ENCODE peak calls at places on chromosomes 4 and X, in nine cellular contexts. Q is Panc1, W is brain microvascular endothelial cell, N is mesenchymal stem cell, L is HAP-1, I is AG04450, Z is trophoblast cell, F is MM.1S, M is lower leg skin. O is an unnamed sample.

GRCh38 chr4:83207497-83208105 is 77.0 kb downstream of the COQ2 start:
- DNase-seq in M (no peak), F (no peak), W (peak), N (peak), Q (no peak), I (peak), L (peak), Z (peak), O (no peak)

GRCh38 chr4:97496298-97496873 is 646.9 kb downstream of the STPG2 start:
- DNase-seq in L (no peak), N (no peak), W (no peak), I (no peak), Q (no peak), F (no peak), M (no peak), Z (peak), O (no peak)

GRCh38 chr4:40423735-40424134 is 88.6 kb downstream of the CHRNA9 start:
- DNase-seq in N (peak), I (no peak), W (no peak), Q (no peak), F (no peak), M (no peak), L (no peak), Z (no peak), O (no peak)

GRCh38 chr4:54496412-54496811 is 161.3 kb upstream of the KIT start:
- DNase-seq in F (no peak), Q (no peak), N (no peak), I (no peak), M (no peak), L (no peak), W (no peak), Z (no peak), O (no peak)

GRCh38 chr4:29423836-29424721 is 1296.1 kb upstream of the PCDH7 start:
- DNase-seq in L (no peak), M (no peak), I (peak), F (no peak), W (peak), Z (peak), Q (peak), N (peak), O (no peak)

GRCh38 chr4:90317785-90318184 is 190.6 kb downstream of the CCSER1 start:
- DNase-seq in W (peak), L (no peak), Q (peak), Z (no peak), M (no peak), F (no peak), N (peak), I (peak), O (no peak)

GRCh38 chr4:55617587-55618197 is 18.4 kb downstream of the NMU start:
- DNase-seq in F (no peak), I (no peak), Z (no peak), M (no peak), N (no peak), Q (no peak), W (no peak), L (no peak), O (no peak)

GRCh38 chrX:124018031-124018430 is 56.5 kb downstream of the STAG2 start:
- DNase-seq in I (no peak), W (no peak), L (no peak), Q (no peak), F (no peak), N (peak), M (no peak), Z (no peak), O (no peak)

GRCh38 chrX:39891781-39892180 is 206.0 kb downstream of the BCOR start:
- DNase-seq in M (no peak), F (peak), W (no peak), I (no peak), Z (no peak), N (no peak), Q (no peak), L (no peak), O (no peak)

GRCh38 chrX:41332408-41332987 is 1.5 kb upstream of the DDX3X start:
- DNase-seq in M (peak), L (peak), Q (no peak), W (peak), F (peak), N (no peak), Z (peak), I (no peak), O (no peak)

GRCh38 chr4:10096976-10097330 is 19.6 kb downstream of the WDR1 start:
- DNase-seq in Z (no peak), M (no peak), I (no peak), L (no peak), N (no peak), Q (no peak), W (no peak), F (peak), O (no peak)

GRCh38 chr4:43331226-43332078 is 438.9 kb downstream of the GRXCR1 start:
- DNase-seq in Q (no peak), W (peak), L (no peak), F (no peak), Z (no peak), M (no peak), I (no peak), N (peak), O (no peak)

GRCh38 chr4:15010038-15010585 is 7.8 kb downstream of the CPEB2 start:
- DNase-seq in F (no peak), L (no peak), Q (no peak), N (no peak), I (no peak), W (no peak), M (no peak), Z (no peak), O (no peak)

GRCh38 chrX:15336023-15336413 is 695 bp upstream of the PIGA start:
- DNase-seq in F (peak), W (peak), I (peak), N (peak), L (no peak), Z (peak), M (no peak), Q (no peak), O (peak)

GRCh38 chrX:153184787-153185186 is 5.7 kb downstream of the MAGEA1 start:
- DNase-seq in M (no peak), W (no peak), N (no peak), Q (no peak), Z (no peak), I (no peak), L (no peak), F (no peak), O (no peak)

GRCh38 chr4:39621582-39621981 is 17.1 kb downstream of the SMIM14 start:
- DNase-seq in M (no peak), I (no peak), Q (no peak), Z (peak), F (no peak), W (peak), L (no peak), N (peak), O (no peak)

GRCh38 chr4:113077611-113078010 is 28.2 kb downstream of the ANK2 start:
- DNase-seq in I (no peak), L (no peak), W (no peak), M (no peak), N (no peak), Z (no peak), Q (no peak), F (no peak), O (no peak)

GRCh38 chr4:141524116-141524515 is 112.3 kb upstream of the IL15 start:
- DNase-seq in Q (no peak), F (no peak), Z (no peak), L (no peak), M (no peak), N (peak), I (no peak), W (no peak), O (no peak)

GRCh38 chrX:109843963-109844751 is 111.1 kb upstream of the ACSL4 start:
- DNase-seq in M (no peak), F (no peak), N (peak), Q (no peak), L (no peak), W (no peak), I (no peak), Z (no peak), O (no peak)

GRCh38 chrX:23705235-23705634 is 37.8 kb downstream of the ACOT9 start:
- DNase-seq in W (no peak), F (no peak), L (no peak), Z (no peak), N (no peak), Q (no peak), M (no peak), I (no peak), O (no peak)

GRCh38 chr4:14719053-14719452 is 283.2 kb upstream of the CPEB2 start:
- DNase-seq in W (peak), Q (no peak), I (no peak), M (peak), Z (no peak), F (no peak), L (no peak), N (peak), O (no peak)

GRCh38 chr4:40887690-40888089 is 137.9 kb downstream of the NSUN7 start:
- DNase-seq in Z (peak), N (peak), F (no peak), L (no peak), W (peak), Q (no peak), I (peak), M (no peak), O (no peak)

GRCh38 chr4:7206385-7206784 is 14.0 kb downstream of the SORCS2 start:
- DNase-seq in W (peak), Q (no peak), N (peak), L (no peak), F (no peak), M (no peak), Z (no peak), I (no peak), O (no peak)

GRCh38 chrX:9231491-9231890 is 197.6 kb upstream of the FAM9B start:
- DNase-seq in F (no peak), N (peak), Z (peak), L (no peak), I (no peak), W (peak), M (no peak), Q (no peak), O (no peak)

GRCh38 chr4:4433941-4434340 is 47.0 kb downstream of the NSG1 start:
- DNase-seq in M (no peak), Q (no peak), Z (no peak), F (no peak), W (no peak), N (no peak), I (no peak), L (no peak), O (no peak)

GRCh38 chr4:3179126-3179706 is 69.7 kb upstream of the MSANTD1 start:
- DNase-seq in L (no peak), Q (no peak), I (no peak), F (no peak), N (peak), M (no peak), Z (no peak), W (no peak), O (no peak)

GRCh38 chr4:68218044-68218443 is 27.4 kb downstream of the TMPRSS11B start:
- DNase-seq in Q (no peak), L (no peak), F (no peak), W (no peak), I (no peak), M (no peak), Z (no peak), N (no peak), O (peak)

GRCh38 chrX:13506574-13506973 is 62.8 kb upstream of the EGFL6 start:
- DNase-seq in Q (no peak), M (no peak), W (peak), N (peak), L (peak), Z (peak), I (peak), F (peak), O (peak)

GRCh38 chr4:132218406-132218805 is 930.7 kb upstream of the PCDH10 start:
- DNase-seq in L (no peak), F (no peak), W (no peak), N (no peak), I (no peak), Q (no peak), Z (no peak), M (no peak), O (no peak)

GRCh38 chrX:78838709-78839108 is 91.2 kb downstream of the LPAR4 start:
- DNase-seq in W (no peak), I (no peak), Q (no peak), Z (no peak), F (no peak), M (no peak), N (no peak), L (no peak), O (no peak)

GRCh38 chrX:153539171-153539978 is 21.9 kb downstream of the ATP2B3 start:
- DNase-seq in N (peak), Z (peak), Q (peak), W (peak), M (peak), I (no peak), F (peak), L (peak), O (peak)

DNA sequence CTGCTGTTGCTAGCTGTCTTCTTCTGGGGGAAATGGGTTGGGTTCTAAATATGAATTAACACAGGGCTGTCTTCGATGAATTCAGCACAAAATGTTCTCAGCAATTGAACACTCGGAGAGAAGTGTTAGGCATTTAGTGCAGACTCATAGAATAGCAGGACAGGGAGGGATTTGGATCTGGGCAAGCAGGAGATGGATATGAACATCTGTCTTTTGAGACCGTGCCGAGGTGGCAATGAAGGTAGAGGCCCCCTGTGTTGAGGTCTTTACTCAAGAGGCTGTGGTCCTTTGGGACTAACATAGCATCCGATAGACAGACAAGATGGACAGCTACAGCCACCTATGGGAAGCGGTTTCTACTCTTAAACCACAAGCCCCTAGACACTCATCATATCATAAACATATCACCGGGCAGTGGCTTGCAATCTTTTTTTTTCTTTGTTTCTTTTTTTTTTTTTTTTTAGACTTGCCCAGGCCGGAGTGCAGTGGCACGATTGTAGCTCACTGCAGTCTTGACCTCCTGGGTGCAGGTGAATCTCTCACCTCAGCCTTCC is 6.7 kb downstream of the CD99 start:
- DNase-seq in L (no peak), I (no peak), Q (no peak), W (no peak), Z (no peak), N (peak), M (peak), F (no peak), O (no peak)
- H3K4me3 ChIP-seq in L (no peak), I (no peak), Q (no peak), W (no peak), Z (no peak), N (no peak), M (no peak), F (no peak), O (no peak)

GRCh38 chrX:49191033-49191871 is 5.1 kb upstream of the PRICKLE3 start:
- DNase-seq in F (peak), M (peak), N (peak), Z (peak), L (peak), I (peak), Q (peak), W (peak), O (peak)

GRCh38 chrX:49190783-49191032 is 4.5 kb upstream of the PRICKLE3 start:
- DNase-seq in L (no peak), F (no peak), N (no peak), M (no peak), Z (no peak), W (no peak), Q (no peak), I (no peak), O (peak)

GRCh38 chrX:49193542-49193964 is 6.4 kb downstream of the SYP start:
- DNase-seq in M (no peak), W (no peak), F (no peak), Q (no peak), I (no peak), Z (no peak), L (no peak), N (no peak), O (no peak)

GRCh38 chrX:49188468-49189076 is 2.4 kb upstream of the PRICKLE3 start:
- DNase-seq in W (no peak), N (no peak), M (no peak), Z (no peak), I (no peak), L (peak), F (no peak), Q (no peak), O (no peak)

GRCh38 chrX:49192722-49193328 is 6.7 kb upstream of the PRICKLE3 start:
- DNase-seq in Z (peak), N (peak), W (peak), Q (no peak), F (peak), M (no peak), I (no peak), L (peak), O (no peak)
- H3K4me3 ChIP-seq in Z (no peak), N (no peak), W (no peak), Q (no peak), F (no peak), M (no peak), I (no peak), L (no peak), O (no peak)

DNA sequence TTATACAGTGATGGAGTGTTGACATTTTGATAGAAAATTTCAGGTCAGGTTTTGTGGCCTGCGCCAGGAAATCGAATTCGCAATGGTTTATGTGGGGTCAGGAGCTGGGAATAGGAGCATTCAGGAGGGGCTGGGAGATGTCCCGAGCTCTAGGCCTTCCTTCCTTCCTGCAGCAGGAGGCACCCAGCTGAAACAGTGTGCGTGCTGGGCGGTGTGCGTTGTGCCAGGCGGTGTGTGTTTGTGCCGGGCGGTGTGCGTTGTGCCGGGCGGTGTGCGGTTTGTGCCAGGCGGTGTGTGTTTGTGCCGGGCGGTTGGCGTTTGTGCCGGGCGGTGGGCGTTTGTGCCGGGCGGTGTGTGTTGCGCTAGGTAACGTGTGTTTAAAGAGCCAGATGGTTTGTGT is 1.7 kb downstream of the UVSSA start:
- DNase-seq in M (no peak), L (no peak), I (no peak), Q (no peak), W (no peak), N (no peak), F (no peak), Z (no peak), O (no peak)
- H3K4me3 ChIP-seq in M (no peak), L (no peak), I (no peak), Q (peak), W (no peak), N (no peak), F (no peak), Z (no peak), O (no peak)

DNA sequence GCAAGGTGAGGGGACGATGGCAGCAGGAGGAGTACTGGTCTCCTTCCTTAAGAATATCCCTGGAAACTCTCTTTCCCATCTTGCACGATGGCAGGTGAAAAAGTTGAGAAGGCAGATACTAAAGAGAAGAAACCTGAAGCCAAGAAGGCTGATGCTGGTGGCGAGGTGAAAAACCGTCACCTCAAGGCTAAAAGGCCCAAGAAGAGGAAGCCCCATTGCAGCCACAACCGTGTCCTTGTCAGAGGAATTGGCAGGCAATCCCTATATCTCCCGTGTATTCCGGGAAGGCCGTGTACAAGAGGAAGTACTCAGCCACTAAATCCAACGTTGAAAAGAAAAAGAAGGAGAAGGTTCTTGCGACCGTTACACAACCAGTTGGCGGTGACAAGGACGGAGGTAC is 40.0 kb downstream of the CRLF2 start:
- DNase-seq in W (no peak), Q (no peak), I (no peak), N (no peak), M (peak), F (no peak), L (no peak), Z (no peak), O (no peak)
- H3K4me3 ChIP-seq in W (no peak), Q (no peak), I (no peak), N (no peak), M (no peak), F (no peak), L (no peak), Z (no peak), O (no peak)

GRCh38 chr4:169008478-169008877 is 1.6 kb downstream of the CBR4 start:
- DNase-seq in N (no peak), Z (no peak), Q (no peak), F (no peak), L (no peak), M (no peak), I (no peak), W (no peak), O (no peak)
- H3K4me3 ChIP-seq in N (no peak), Z (no peak), Q (peak), F (no peak), L (peak), M (no peak), I (peak), W (peak), O (peak)

GRCh38 chr4:146639414-146639814 is 721 bp downstream of the POU4F2 start:
- DNase-seq in W (no peak), Q (no peak), M (no peak), I (no peak), L (no peak), N (no peak), Z (no peak), F (no peak), O (no peak)
- H3K4me3 ChIP-seq in W (no peak), Q (no peak), M (no peak), I (no peak), L (no peak), N (no peak), Z (no peak), F (no peak), O (peak)

DNA sequence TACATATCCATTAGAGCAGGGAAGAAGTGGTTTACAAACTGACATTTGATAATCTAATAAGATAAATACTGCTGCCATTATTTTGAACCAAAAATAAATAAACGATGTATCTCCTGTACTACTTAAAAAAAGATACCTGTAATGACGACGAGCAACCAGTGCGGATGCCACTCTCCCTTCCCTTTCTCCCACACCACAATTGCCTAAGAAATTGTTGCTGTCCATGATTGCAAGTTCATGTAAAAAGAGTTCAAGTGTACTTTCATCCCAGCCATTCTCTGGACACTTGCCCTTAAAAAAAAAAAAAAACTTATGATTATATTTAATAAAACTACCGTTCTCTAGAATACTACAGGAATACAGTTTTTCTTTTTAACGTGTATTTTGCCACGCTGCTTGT is 1.4 kb downstream of the SEPSECS start:
- DNase-seq in Z (no peak), I (no peak), W (no peak), N (no peak), F (no peak), L (no peak), M (no peak), Q (no peak), O (no peak)
- H3K4me3 ChIP-seq in Z (no peak), I (no peak), W (no peak), N (no peak), F (no peak), L (no peak), M (no peak), Q (peak), O (no peak)

GRCh38 chr4:84579410-84579791 is 3.5 kb upstream of the CDS1 start:
- DNase-seq in L (no peak), Q (no peak), Z (peak), N (no peak), M (no peak), W (no peak), I (no peak), F (no peak), O (peak)

GRCh38 chr4:84582302-84582987 is 482 bp upstream of the CDS1 start:
- DNase-seq in Q (no peak), Z (peak), L (peak), W (peak), I (no peak), F (peak), M (peak), N (peak), O (peak)

GRCh38 chr4:84582988-84583870 is at the start of gene CDS1:
- DNase-seq in F (no peak), N (peak), Q (no peak), L (peak), W (no peak), Z (peak), I (no peak), M (peak), O (peak)

GRCh38 chr4:84585276-84585675 is 2.3 kb downstream of the CDS1 start:
- DNase-seq in M (no peak), L (no peak), Q (no peak), Z (no peak), I (no peak), F (no peak), N (no peak), W (no peak), O (no peak)

GRCh38 chr4:84583871-84584373 is 995 bp downstream of the CDS1 start:
- DNase-seq in I (no peak), Z (peak), F (peak), Q (no peak), N (peak), M (no peak), L (no peak), W (no peak), O (no peak)
- H3K4me3 ChIP-seq in I (peak), Z (peak), F (peak), Q (peak), N (peak), M (peak), L (peak), W (peak), O (peak)